ENCODE peak calls at places on chromosomes 4 and X, in four cellular contexts. N is body of pancreas, B is astrocyte, X is HepG2. E is an unnamed sample.

GRCh38 chr4:160877087-160877790 is 1286.6 kb downstream of the FSTL5 start:
- DNase-seq in N (no peak), B (peak; percentile 0), X (peak; percentile 0), E (no peak)

GRCh38 chrX:105221374-105221773 is 880 bp upstream of the TEX13A start:
- DNase-seq in N (no peak), B (no peak), X (no peak), E (no peak)

GRCh38 chr4:40845136-40845910 is 95.6 kb downstream of the NSUN7 start:
- DNase-seq in N (no peak), B (no peak), X (no peak), E (no peak)

GRCh38 chr4:7156273-7157139 is 35.8 kb upstream of the SORCS2 start:
- DNase-seq in N (peak; percentile 31), B (no peak), X (no peak), E (peak; percentile 20)

GRCh38 chr4:90857081-90857820 is 730.1 kb downstream of the CCSER1 start:
- DNase-seq in B (no peak), N (no peak), X (no peak), E (no peak)

GRCh38 chrX:74670028-74670427 is 55.6 kb upstream of the RLIM start:
- DNase-seq in X (no peak), B (no peak), N (no peak), E (no peak)

GRCh38 chr4:113300384-113301011 is 251.0 kb downstream of the ANK2 start:
- DNase-seq in X (peak; percentile 4), N (no peak), B (peak; percentile 94), E (peak; percentile 20)

GRCh38 chr4:138804705-138805104 is 210.9 kb upstream of the NOCT start:
- DNase-seq in B (peak; percentile 15), X (no peak), N (no peak), E (no peak)

GRCh38 chrX:88425739-88426138 is 321.3 kb upstream of the CPXCR1 start:
- DNase-seq in B (no peak), X (peak; percentile 18), N (no peak), E (no peak)

GRCh38 chrX:29541038-29541437 is 674.3 kb upstream of the MAGEB2 start:
- DNase-seq in X (no peak), N (no peak), B (no peak), E (no peak)

GRCh38 chrX:19592952-19593351 is 77.6 kb upstream of the MAP3K15 start:
- DNase-seq in X (no peak), N (no peak), B (no peak), E (no peak)

GRCh38 chr4:8645753-8646124 is 53.2 kb downstream of the CPZ start:
- DNase-seq in X (no peak), B (no peak), N (no peak), E (peak; percentile 5)
- H3K27me3 ChIP-seq in X (peaks cover 95% of the 10 kb centered on the region), B (peaks cover 9% of the 10 kb centered on the region), N (no peaks in the 10 kb centered on the region), E (no peaks in the 10 kb centered on the region)

GRCh38 chrX:93977641-93978040 is 303.6 kb downstream of the FAM133A start:
- DNase-seq in B (no peak), X (no peak), N (no peak), E (no peak)
- H3K27me3 ChIP-seq in B (no peaks in the 10 kb centered on the region), X (no peaks in the 10 kb centered on the region), N (no peaks in the 10 kb centered on the region), E (peaks cover 7% of the 10 kb centered on the region)

GRCh38 chr4:6092971-6093370 is 74.7 kb upstream of the C4orf50 start:
- DNase-seq in N (no peak), B (no peak), X (no peak), E (no peak)

GRCh38 chr4:6093671-6094070 is 75.4 kb upstream of the C4orf50 start:
- DNase-seq in N (no peak), B (no peak), X (no peak), E (no peak)

GRCh38 chr4:6088950-6089349 is 70.7 kb upstream of the C4orf50 start:
- DNase-seq in X (no peak), N (no peak), B (no peak), E (no peak)

GRCh38 chr4:6092131-6092530 is 73.9 kb upstream of the C4orf50 start:
- DNase-seq in B (no peak), N (no peak), X (no peak), E (no peak)

DNA sequence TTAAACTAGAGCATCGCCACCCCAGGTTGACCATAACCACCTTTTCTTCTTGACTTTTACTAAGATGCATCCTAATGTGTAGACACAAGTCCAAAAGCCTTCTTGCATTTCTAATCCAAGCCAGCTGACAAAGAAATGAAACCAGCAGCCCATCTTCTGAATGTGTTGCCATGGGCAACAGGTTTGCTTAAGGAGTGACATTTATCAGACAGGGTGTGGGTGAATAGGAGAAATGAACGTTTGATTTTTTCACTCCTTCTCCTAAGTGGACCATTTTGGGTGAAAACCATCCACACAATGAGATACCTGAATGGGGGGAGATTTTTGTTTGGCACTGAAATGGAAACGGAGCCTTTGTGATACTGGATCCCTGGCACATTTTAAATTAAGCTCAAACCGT is 72.7 kb upstream of the C4orf50 start:
- DNase-seq in N (no peak), B (no peak), X (no peak), E (no peak)
- H3K27me3 ChIP-seq in N (no peaks in the 10 kb centered on the region), B (no peaks in the 10 kb centered on the region), X (peaks cover 11% of the 10 kb centered on the region), E (no peaks in the 10 kb centered on the region)

GRCh38 chrX:109360301-109360700 is 121.6 kb downstream of the GUCY2F start:
- DNase-seq in N (no peak), B (no peak), X (no peak), E (no peak)
- H3K27me3 ChIP-seq in N (no peaks in the 10 kb centered on the region), B (no peaks in the 10 kb centered on the region), X (no peaks in the 10 kb centered on the region), E (no peaks in the 10 kb centered on the region)

GRCh38 chr4:3746701-3747581 is 19.2 kb upstream of the ADRA2C start:
- DNase-seq in N (no peak), B (no peak), X (no peak), E (no peak)
- H3K27me3 ChIP-seq in N (no peaks in the 10 kb centered on the region), B (peaks cover 22% of the 10 kb centered on the region), X (peaks cover 77% of the 10 kb centered on the region), E (peaks cover 37% of the 10 kb centered on the region)

DNA sequence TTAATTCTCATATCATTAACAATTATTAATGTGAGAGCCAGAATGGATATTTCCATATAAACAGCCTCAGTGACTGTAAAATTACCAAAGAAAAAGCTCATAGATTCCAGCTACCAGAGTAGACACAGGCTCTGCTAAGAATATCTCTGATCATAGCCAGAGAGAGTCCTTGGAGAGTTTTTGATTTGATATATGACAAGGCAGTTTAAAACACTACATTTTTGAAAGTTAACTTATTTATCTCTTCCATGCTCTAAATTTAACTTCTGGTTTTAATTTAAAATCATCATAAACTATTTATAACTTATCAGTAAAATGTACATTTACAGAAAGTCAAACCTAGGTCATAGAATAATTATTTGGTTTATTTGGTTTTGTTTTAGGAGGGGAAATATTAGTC is 267.3 kb downstream of the PAPSS1 start:
- DNase-seq in X (no peak), N (no peak), B (no peak), E (no peak)
- H3K27me3 ChIP-seq in X (no peaks in the 10 kb centered on the region), N (no peaks in the 10 kb centered on the region), B (no peaks in the 10 kb centered on the region), E (no peaks in the 10 kb centered on the region)